ENCODE peak calls at places on chromosomes 2 and 18, in nine cellular contexts. S is A549, H is HFF-Myc, Q is Panc1, T is cardiac fibroblast, E is HCT116, X is fibroblast of mammary gland, W is breast epithelium, P is GM06990. J is an unnamed sample.

GRCh38 chr18:22309191-22309590 is 108.5 kb downstream of the CTAGE1 start:
- DNase-seq in S (no peak), H (peak), Q (no peak), T (peak), E (no peak), X (peak), W (no peak), P (no peak), J (no peak)

GRCh38 chr18:1103567-1103966 is 198.9 kb downstream of the ADCYAP1 start:
- DNase-seq in S (no peak), H (no peak), Q (no peak), T (no peak), E (no peak), X (no peak), W (no peak), P (no peak), J (no peak)

GRCh38 chr2:31216734-31217133 is 581 bp downstream of the CAPN14 start:
- DNase-seq in S (no peak), H (no peak), Q (no peak), T (no peak), E (no peak), X (no peak), W (no peak), P (no peak), J (no peak)

GRCh38 chr2:198127627-198128026 is 323.2 kb downstream of the PLCL1 start:
- DNase-seq in S (peak), H (peak), Q (peak), T (peak), E (peak), X (peak), W (no peak), P (peak), J (peak)

GRCh38 chr2:226137201-226137811 is 662.3 kb downstream of the IRS1 start:
- DNase-seq in S (no peak), H (no peak), Q (no peak), T (peak), E (no peak), X (peak), W (no peak), P (no peak), J (no peak)

GRCh38 chr18:7020995-7021777 is 96.4 kb downstream of the LAMA1 start:
- DNase-seq in S (no peak), H (no peak), Q (no peak), T (no peak), E (no peak), X (no peak), W (no peak), P (no peak), J (no peak)

GRCh38 chr18:79684283-79684631 is 4.7 kb downstream of the CTDP1 start:
- DNase-seq in S (no peak), H (no peak), Q (no peak), T (no peak), E (no peak), X (no peak), W (no peak), P (no peak), J (no peak)

GRCh38 chr2:117691980-117692379 is 122.5 kb upstream of the DDX18 start:
- DNase-seq in S (no peak), H (no peak), Q (no peak), T (no peak), E (no peak), X (no peak), W (no peak), P (no peak), J (no peak)

GRCh38 chr18:12064086-12064763 is 29.4 kb upstream of the ANKRD62 start:
- DNase-seq in S (no peak), H (no peak), Q (no peak), T (no peak), E (no peak), X (no peak), W (no peak), P (no peak), J (no peak)

GRCh38 chr2:19669126-19669525 is 232.7 kb downstream of the TTC32 start:
- DNase-seq in S (no peak), H (no peak), Q (no peak), T (no peak), E (no peak), X (no peak), W (no peak), P (no peak), J (no peak)

GRCh38 chr2:151943461-151943860 is 115.2 kb upstream of the ARL5A start:
- DNase-seq in S (no peak), H (no peak), Q (no peak), T (no peak), E (no peak), X (peak), W (no peak), P (no peak), J (no peak)

GRCh38 chr2:159209341-159210306 is 76.9 kb downstream of the WDSUB1 start:
- DNase-seq in S (no peak), H (no peak), Q (no peak), T (no peak), E (no peak), X (no peak), W (peak), P (peak), J (no peak)

GRCh38 chr2:64457518-64457917 is 3.6 kb downstream of the LGALSL start:
- DNase-seq in S (no peak), H (no peak), Q (no peak), T (no peak), E (no peak), X (no peak), W (no peak), P (no peak), J (no peak)

GRCh38 chr18:2617974-2618373 is 37.6 kb upstream of the SMCHD1 start:
- DNase-seq in S (no peak), H (no peak), Q (no peak), T (peak), E (no peak), X (no peak), W (no peak), P (no peak), J (no peak)

GRCh38 chr18:11309172-11309571 is 159.8 kb upstream of the PIEZO2 start:
- DNase-seq in S (no peak), H (no peak), Q (no peak), T (peak), E (peak), X (peak), W (no peak), P (no peak), J (no peak)

GRCh38 chr2:188415754-188416083 is 124.0 kb downstream of the GULP1 start:
- DNase-seq in S (peak), H (no peak), Q (no peak), T (no peak), E (no peak), X (no peak), W (no peak), P (no peak), J (no peak)

GRCh38 chr2:75065402-75066008 is 107.1 kb downstream of the POLE4 start:
- DNase-seq in S (no peak), H (no peak), Q (no peak), T (peak), E (no peak), X (peak), W (no peak), P (no peak), J (no peak)

GRCh38 chr2:236731767-236732580 is 162.3 kb downstream of the ACKR3 start:
- DNase-seq in S (peak), H (no peak), Q (no peak), T (peak), E (no peak), X (peak), W (peak), P (no peak), J (peak)

GRCh38 chr2:227657204-227657845 is 9.3 kb upstream of the SCYGR5 start:
- DNase-seq in S (no peak), H (no peak), Q (no peak), T (peak), E (no peak), X (peak), W (no peak), P (no peak), J (no peak)

GRCh38 chr2:144505245-144505801 is 14.6 kb downstream of the ZEB2 start:
- DNase-seq in S (no peak), H (no peak), Q (no peak), T (peak), E (no peak), X (peak), W (no peak), P (no peak), J (no peak)

GRCh38 chr2:207619764-207620203 is 5.4 kb downstream of the METTL21A start:
- DNase-seq in S (no peak), H (no peak), Q (no peak), T (no peak), E (no peak), X (no peak), W (no peak), P (peak), J (no peak)

GRCh38 chr2:207621640-207622039 is 3.6 kb downstream of the METTL21A start:
- DNase-seq in S (no peak), H (no peak), Q (no peak), T (no peak), E (no peak), X (no peak), W (no peak), P (peak), J (no peak)

GRCh38 chr2:207614824-207615223 is 10.4 kb downstream of the METTL21A start:
- DNase-seq in S (no peak), H (no peak), Q (no peak), T (no peak), E (no peak), X (no peak), W (no peak), P (no peak), J (no peak)

GRCh38 chr2:207616185-207616584 is 9.0 kb downstream of the METTL21A start:
- DNase-seq in S (no peak), H (no peak), Q (no peak), T (peak), E (no peak), X (peak), W (no peak), P (no peak), J (no peak)

DNA sequence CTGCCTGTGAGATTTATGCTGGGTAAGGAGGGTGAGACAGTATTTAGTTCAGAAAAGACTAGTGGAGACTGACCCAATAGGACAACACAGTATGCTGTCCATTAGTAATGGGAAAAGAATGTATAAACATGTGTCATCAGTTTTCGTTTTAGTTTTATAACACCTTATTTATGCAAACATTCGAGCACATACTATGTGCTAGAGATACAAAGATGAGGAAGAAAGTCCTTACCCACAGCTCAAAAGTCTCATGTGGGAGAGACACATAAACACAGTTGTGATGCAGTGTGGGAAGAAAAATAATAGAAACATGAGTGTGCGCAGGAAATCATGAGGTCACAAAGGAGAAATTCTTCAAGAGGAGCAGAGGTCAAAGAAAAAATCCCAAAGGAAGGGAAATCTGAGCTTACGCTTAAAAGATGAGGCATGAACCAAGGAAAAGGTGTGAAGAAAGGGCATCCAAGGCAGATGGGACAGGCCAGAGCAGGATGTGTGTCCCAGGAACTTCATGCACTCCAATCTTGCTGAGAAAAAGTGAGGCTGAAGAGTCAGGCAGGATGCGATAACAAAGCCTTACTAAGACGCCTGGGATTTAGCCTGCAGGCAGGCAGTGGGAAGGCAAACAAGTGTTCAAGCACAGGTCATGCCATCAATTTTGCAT is 8.1 kb downstream of the METTL21A start:
- DNase-seq in S (peak), H (peak), Q (peak), T (peak), E (peak), X (peak), W (no peak), P (no peak), J (no peak)
- H3K4me3 ChIP-seq in S (no peak), H (peak), Q (no peak), T (no peak), E (peak), X (no peak), W (no peak), P (no peak), J (no peak)

GRCh38 chr2:99158599-99158998 is 3.8 kb downstream of the LIPT1 start:
- DNase-seq in S (no peak), H (no peak), Q (no peak), T (no peak), E (no peak), X (no peak), W (no peak), P (no peak), J (no peak)
- TF ChIP-seq CTCF in S (no peak), H (no peak), Q (no peak), T (no peak), E (peak), X (no peak), W (no peak), P (no peak), J (no peak)

GRCh38 chr2:183614797-183615429 is 490.7 kb downstream of the NUP35 start:
- DNase-seq in S (no peak), H (no peak), Q (no peak), T (no peak), E (no peak), X (peak), W (no peak), P (no peak), J (no peak)
- H3K4me3 ChIP-seq in S (no peak), H (no peak), Q (no peak), T (no peak), E (no peak), X (no peak), W (no peak), P (no peak), J (no peak)

GRCh38 chr2:85649201-85650190 is 18.5 kb downstream of the SFTPB start:
- DNase-seq in S (peak), H (no peak), Q (no peak), T (peak), E (no peak), X (peak), W (no peak), P (no peak), J (peak)

GRCh38 chr2:85651097-85651496 is 16.9 kb downstream of the SFTPB start:
- DNase-seq in S (no peak), H (no peak), Q (no peak), T (no peak), E (no peak), X (no peak), W (no peak), P (no peak), J (no peak)

GRCh38 chr2:85647823-85648526 is 20.0 kb downstream of the SFTPB start:
- DNase-seq in S (no peak), H (no peak), Q (no peak), T (no peak), E (no peak), X (no peak), W (no peak), P (no peak), J (no peak)

GRCh38 chr2:85650456-85650855 is 17.5 kb downstream of the SFTPB start:
- DNase-seq in S (no peak), H (no peak), Q (no peak), T (no peak), E (no peak), X (no peak), W (no peak), P (no peak), J (no peak)

GRCh38 chr2:85648619-85649018 is 19.4 kb downstream of the SFTPB start:
- DNase-seq in S (peak), H (no peak), Q (no peak), T (peak), E (no peak), X (peak), W (no peak), P (no peak), J (no peak)
- TF ChIP-seq CTCF in S (peak), H (peak), Q (no peak), T (peak), E (peak), X (peak), W (no peak), P (peak), J (peak)

GRCh38 chr2:43178602-43179542 is 47.5 kb downstream of the ZFP36L2 start:
- DNase-seq in S (peak), H (peak), Q (no peak), T (peak), E (peak), X (peak), W (peak), P (no peak), J (peak)

GRCh38 chr2:43180901-43181300 is 45.5 kb downstream of the ZFP36L2 start:
- DNase-seq in S (no peak), H (no peak), Q (no peak), T (no peak), E (no peak), X (no peak), W (no peak), P (no peak), J (no peak)

GRCh38 chr2:43178055-43178598 is 48.3 kb downstream of the ZFP36L2 start:
- DNase-seq in S (no peak), H (no peak), Q (no peak), T (no peak), E (no peak), X (no peak), W (no peak), P (no peak), J (no peak)

GRCh38 chr2:43176449-43176848 is 50.0 kb downstream of the ZFP36L2 start:
- DNase-seq in S (no peak), H (no peak), Q (no peak), T (no peak), E (no peak), X (no peak), W (no peak), P (no peak), J (no peak)

DNA sequence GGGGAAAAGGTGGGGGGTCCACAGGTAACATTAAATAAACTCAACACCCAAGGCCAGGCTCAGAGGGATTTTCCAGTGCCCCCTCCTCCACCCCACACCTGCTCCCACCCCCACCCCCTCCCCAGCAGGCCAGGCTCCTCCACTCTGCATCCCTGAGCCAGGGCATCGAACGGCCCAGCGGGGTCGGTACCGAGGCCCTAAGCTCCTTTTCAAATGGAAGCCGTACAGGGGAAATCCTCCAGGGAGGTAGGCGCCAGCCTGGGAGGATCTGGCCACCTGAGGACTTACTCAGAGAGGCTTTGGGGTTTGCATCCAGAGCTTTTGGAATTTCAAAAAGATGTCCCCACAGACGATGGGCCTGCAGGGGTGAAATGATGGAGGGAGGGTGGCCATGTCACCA is 46.5 kb downstream of the ZFP36L2 start:
- DNase-seq in S (no peak), H (no peak), Q (no peak), T (no peak), E (no peak), X (no peak), W (no peak), P (no peak), J (no peak)
- H3K4me3 ChIP-seq in S (no peak), H (no peak), Q (no peak), T (no peak), E (no peak), X (no peak), W (no peak), P (no peak), J (no peak)

DNA sequence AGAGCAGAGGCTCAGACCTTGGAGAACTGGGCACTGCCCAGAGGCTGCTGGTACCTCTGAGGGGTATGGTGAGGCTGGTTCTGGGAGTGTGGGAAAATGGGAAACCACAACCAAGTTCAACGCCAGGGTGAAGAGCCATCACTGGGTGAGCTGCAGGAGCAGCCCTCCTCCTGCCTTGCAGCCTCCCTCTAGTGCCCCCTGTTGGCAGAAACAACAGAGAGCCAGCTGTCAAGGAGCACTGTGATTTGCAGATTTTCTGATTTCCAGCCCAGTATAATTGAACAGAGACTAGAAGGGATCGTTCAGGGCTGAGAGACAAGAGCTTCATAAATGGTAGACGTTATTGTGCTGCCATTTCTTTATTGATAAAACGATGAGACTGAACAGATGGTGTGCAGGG is 50.5 kb downstream of the MAPK4 start:
- DNase-seq in S (no peak), H (no peak), Q (no peak), T (no peak), E (no peak), X (no peak), W (no peak), P (no peak), J (no peak)
- TF ChIP-seq CTCF in S (no peak), H (peak), Q (no peak), T (no peak), E (peak), X (peak), W (no peak), P (peak), J (peak)

DNA sequence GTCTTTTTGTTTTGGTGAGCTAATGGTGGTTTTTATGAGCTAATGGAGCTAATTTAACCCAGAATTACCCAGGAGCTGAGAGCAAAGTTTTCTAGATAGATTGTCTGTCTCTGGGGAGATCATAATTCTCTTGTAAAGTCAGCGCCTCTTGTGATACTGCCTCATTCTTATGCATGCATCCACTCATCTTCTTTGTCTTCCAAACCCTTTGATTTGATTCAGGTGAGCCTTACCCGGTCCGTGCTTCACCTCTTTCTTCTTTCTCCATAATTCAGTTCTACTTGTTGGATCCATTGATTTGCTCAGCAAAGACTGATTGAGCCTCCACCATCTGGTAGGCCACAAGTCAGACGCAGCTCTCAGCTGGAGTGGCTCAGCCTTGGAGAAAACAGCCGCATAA is 158.6 kb upstream of the SH3BP4 start:
- DNase-seq in S (no peak), H (no peak), Q (no peak), T (no peak), E (no peak), X (no peak), W (no peak), P (no peak), J (no peak)
- H3K4me3 ChIP-seq in S (no peak), H (no peak), Q (no peak), T (no peak), E (no peak), X (no peak), W (no peak), P (no peak), J (no peak)

DNA sequence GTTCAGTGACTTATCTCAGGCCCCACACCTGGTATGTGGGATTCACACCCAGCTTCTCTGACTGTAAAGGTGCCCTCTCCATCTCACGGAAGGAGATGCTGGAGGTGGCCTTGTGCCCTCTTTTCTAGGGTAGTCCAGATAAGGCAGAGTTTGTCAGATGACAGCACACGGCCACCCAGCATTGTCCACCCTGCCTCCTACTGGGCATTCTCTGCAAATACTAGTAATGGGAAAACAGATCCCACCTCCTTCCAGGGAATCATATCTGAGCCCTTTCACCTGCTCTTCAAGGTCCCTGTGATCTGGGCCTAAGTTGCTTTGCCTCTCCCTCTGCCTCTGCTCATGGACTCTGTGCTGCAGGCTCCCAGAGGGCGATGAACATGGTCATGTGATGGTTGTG is 214.7 kb downstream of the CLIP4 start:
- DNase-seq in S (no peak), H (no peak), Q (no peak), T (no peak), E (no peak), X (no peak), W (no peak), P (no peak), J (no peak)
- TF ChIP-seq CTCF in S (peak), H (peak), Q (peak), T (peak), E (peak), X (peak), W (no peak), P (peak), J (peak)

J was measured in retinal pigment epithelial cell.